ENCODE peak calls at places on chromosomes 6 and 20, in five cellular contexts. I is lung, S is IMR-90, J is PC-3, M is fibroblast of lung. F is an unnamed sample.

GRCh38 chr6:118542184-118542952 is 5.7 kb upstream of the PLN start:
- DNase-seq in I (no peak), S (peak), J (peak), M (peak), F (peak)

GRCh38 chr6:43883698-43884659 is 114.0 kb downstream of the VEGFA start:
- DNase-seq in I (no peak), S (no peak), J (no peak), M (no peak), F (no peak)

GRCh38 chr6:75236630-75237029 is 7.0 kb downstream of the COX7A2 start:
- DNase-seq in I (no peak), S (no peak), J (no peak), M (no peak), F (no peak)

GRCh38 chr6:55825402-55826051 is 49.9 kb downstream of the BMP5 start:
- DNase-seq in I (no peak), S (peak), J (peak), M (peak), F (peak)

GRCh38 chr6:137973201-137973600 is 106.1 kb downstream of the TNFAIP3 start:
- DNase-seq in I (no peak), S (no peak), J (no peak), M (peak), F (peak)

GRCh38 chr6:167401525-167402194 is 76.8 kb downstream of the TTLL2 start:
- DNase-seq in I (peak), S (no peak), J (no peak), M (no peak), F (no peak)

GRCh38 chr6:113903666-113904330 is 46.7 kb downstream of the MARCKS start:
- DNase-seq in I (no peak), S (peak), J (no peak), M (peak), F (peak)

GRCh38 chr6:53795702-53796450 is 1.1 kb downstream of the LRRC1 start:
- DNase-seq in I (peak), S (peak), J (peak), M (no peak), F (peak)

GRCh38 chr6:109446541-109446940 is 6.0 kb downstream of the SMPD2 start:
- DNase-seq in I (peak), S (no peak), J (no peak), M (no peak), F (no peak)

GRCh38 chr6:125984311-125984710 is 2.0 kb upstream of the TRMT11 start:
- DNase-seq in I (no peak), S (peak), J (no peak), M (peak), F (peak)

GRCh38 chr20:33163856-33164762 is 3.9 kb upstream of the BPIFA2 start:
- DNase-seq in I (no peak), S (no peak), J (no peak), M (no peak), F (no peak)

GRCh38 chr6:26270903-26271639 is 93.9 kb upstream of the BTN3A2 start:
- DNase-seq in I (peak), S (peak), J (no peak), M (peak), F (peak)

GRCh38 chr6:167893416-167893815 is 66.7 kb downstream of the AFDN start:
- DNase-seq in I (no peak), S (peak), J (peak), M (no peak), F (peak)

GRCh38 chr20:9353180-9353915 is 161.0 kb upstream of the LAMP5 start:
- DNase-seq in I (no peak), S (no peak), J (no peak), M (no peak), F (no peak)

DNA sequence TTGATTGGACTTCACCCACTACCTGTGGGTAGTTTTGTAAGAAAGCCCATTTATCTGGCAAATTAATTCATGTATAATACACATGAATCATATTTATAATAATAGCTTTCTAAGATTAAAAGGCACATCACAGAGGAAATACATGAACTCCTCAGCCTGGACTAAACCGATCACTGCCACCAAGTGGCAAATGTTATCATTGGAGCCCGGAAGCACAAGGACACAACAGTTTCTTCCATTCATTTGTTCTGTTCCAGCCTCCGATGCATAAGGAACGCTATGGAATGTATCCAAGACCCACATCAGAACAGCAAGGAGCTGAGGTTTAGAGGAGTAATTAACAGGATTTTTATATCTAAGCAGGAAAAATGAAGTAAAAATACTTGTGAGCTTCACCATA is 13.9 kb upstream of the IPCEF1 start:
- DNase-seq in I (no peak), S (peak), J (peak), M (peak), F (peak)
- TF ChIP-seq CTCF in I (no peak), S (peak), J (peak), M (peak), F (peak)

GRCh38 chr6:97097068-97098047 is 172.8 kb downstream of the KLHL32 start:
- DNase-seq in I (no peak), S (no peak), J (peak), M (peak), F (peak)
- H3K4me3 ChIP-seq in I (no peak), S (no peak), J (peak), M (no peak), F (no peak)

DNA sequence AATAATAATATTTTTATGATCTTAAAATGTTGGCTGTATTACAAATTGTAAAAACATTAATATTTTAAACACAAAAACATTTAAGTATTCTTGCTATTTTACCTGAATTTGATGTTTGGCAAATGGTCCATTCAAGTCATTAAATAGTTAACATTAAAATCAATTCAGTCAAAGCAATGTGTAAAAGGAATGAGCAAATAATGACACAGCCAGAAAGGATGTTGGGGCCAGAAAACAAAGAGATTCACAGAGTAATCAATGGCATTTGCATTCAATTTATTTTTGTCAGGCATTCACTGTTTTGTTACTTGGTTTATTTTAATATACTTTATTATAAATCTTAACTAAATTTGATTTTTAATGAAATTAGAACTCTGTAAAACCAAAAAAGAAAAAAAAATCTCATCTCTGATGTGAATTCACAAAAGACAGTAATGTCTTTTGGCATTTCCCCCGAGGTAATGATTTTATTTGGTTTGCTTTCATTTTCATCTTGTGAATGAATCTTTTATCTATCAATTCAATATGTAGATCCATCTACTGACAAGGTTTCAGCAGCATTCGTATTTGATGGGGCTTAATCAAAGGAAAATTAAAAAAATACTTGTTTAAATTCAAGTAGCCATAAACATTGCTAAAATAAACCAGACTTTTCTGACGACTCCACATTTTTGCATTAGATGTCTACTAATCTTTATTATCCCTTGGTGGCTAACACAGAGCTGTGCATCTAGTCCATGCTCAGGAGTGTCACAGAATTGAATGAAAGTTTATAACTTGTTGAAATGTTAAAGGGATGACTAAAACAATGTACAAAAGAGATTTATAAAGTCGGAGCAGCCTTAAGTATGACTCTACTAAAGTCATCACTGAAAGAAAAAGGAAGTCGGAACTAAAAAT is 866.7 kb upstream of the GJE1 start:
- DNase-seq in I (no peak), S (no peak), J (peak), M (peak), F (no peak)
- TF ChIP-seq CTCF in I (no peak), S (no peak), J (no peak), M (no peak), F (no peak)

GRCh38 chr20:56342783-56343182 is 16.0 kb upstream of the FAM210B start:
- DNase-seq in I (no peak), S (no peak), J (no peak), M (no peak), F (no peak)

GRCh38 chr20:56347628-56348305 is 11.0 kb upstream of the FAM210B start:
- DNase-seq in I (no peak), S (no peak), J (no peak), M (no peak), F (no peak)

GRCh38 chr20:56345911-56346310 is 12.9 kb upstream of the FAM210B start:
- DNase-seq in I (no peak), S (no peak), J (no peak), M (no peak), F (no peak)

GRCh38 chr20:56348306-56348695 is 10.5 kb upstream of the FAM210B start:
- DNase-seq in I (no peak), S (no peak), J (no peak), M (no peak), F (peak)

DNA sequence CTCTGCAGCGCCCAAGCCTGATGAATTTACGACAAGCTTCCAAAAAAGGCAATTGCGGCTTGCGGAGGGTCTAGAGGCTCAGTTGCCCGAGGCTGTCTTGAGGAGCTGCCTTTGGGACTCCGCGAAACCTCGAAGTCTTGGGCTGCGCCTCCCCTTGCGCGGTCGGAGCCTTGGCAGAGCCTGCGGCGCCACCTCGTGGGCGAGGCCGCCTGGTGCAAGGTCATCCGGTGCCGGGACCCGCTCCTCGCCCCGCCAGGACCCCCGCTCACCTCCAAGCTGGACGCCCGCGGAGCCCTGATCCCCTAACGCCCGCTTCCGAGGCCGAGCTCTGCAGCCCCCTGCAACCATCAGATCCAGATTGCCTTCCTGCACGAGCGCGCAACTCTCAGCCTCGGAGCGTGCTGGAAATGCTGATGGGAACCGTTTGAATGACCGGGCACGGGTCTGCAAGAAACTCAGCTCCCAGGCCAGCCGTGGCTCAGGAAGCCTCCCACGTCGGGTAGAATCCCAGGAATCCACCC is 14.9 kb upstream of the FAM210B start:
- DNase-seq in I (no peak), S (peak), J (peak), M (peak), F (peak)
- H3K4me3 ChIP-seq in I (no peak), S (peak), J (peak), M (no peak), F (no peak)

DNA sequence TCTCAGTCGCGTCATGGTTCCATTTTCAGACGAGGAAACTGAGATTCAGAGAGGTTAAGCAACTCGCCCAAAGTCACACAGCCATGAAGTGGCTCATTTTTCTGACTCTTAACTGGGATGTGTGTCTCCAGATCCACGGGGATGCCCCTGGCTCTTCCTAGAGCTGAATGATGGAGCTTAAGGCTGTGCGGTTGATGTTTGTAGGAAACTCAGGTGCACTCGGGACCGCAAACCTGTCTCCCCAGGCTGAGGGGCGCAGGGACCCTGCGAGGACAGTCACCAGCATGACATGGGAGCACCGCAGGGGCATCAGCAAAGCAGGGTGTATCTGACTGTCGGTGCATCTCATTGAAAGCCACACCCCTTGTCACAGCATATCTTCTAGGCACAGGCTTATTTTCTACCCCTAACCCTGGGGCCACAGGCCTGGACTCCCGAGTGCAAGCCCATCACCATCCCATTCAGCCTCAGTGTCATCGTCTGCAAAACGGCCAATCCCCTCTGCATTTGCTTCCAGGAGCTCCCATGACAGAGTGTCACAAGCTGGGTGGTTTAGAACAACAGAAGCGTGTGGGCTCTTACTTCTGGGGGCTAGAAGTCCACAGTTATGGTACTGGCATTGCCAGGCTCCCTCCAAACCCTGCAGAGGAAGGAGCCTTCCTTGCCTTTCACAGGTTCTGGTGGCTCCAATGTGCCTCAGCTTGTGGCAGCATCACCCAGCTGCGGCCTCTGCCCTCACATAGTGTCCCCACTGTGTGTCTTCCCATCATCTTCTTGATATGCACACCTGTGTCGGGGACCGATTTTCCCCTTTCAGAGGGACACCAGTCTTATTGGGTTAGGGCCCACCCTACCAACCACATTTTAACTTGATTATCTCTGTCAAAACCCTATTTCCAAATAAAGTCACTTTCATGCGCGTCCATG is 9.9 kb upstream of the ARHGAP40 start:
- DNase-seq in I (no peak), S (no peak), J (no peak), M (no peak), F (no peak)
- TF ChIP-seq CTCF in I (no peak), S (no peak), J (no peak), M (no peak), F (no peak)

DNA sequence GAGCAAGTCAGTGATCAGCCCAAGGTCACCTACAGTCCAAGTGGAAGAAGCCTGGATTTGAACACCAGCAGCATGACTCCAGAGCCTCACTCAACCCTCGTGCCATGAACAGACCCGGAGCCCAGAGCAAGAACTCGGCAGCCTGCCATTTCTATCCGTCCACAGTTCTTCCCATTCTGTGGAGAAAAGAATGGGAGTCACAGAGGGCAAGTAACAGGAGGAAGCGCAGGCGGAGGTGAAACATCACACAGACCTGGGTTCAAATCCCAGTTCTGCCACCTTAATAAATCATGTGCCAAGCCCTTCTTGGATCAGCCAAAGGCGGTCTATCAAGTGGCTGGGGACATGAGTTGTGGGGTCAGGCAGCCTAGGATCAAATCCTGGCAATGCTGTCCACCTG is 4.3 kb downstream of the PREX1 start:
- DNase-seq in I (no peak), S (no peak), J (no peak), M (no peak), F (no peak)
- H3K4me3 ChIP-seq in I (no peak), S (no peak), J (no peak), M (no peak), F (no peak)

DNA sequence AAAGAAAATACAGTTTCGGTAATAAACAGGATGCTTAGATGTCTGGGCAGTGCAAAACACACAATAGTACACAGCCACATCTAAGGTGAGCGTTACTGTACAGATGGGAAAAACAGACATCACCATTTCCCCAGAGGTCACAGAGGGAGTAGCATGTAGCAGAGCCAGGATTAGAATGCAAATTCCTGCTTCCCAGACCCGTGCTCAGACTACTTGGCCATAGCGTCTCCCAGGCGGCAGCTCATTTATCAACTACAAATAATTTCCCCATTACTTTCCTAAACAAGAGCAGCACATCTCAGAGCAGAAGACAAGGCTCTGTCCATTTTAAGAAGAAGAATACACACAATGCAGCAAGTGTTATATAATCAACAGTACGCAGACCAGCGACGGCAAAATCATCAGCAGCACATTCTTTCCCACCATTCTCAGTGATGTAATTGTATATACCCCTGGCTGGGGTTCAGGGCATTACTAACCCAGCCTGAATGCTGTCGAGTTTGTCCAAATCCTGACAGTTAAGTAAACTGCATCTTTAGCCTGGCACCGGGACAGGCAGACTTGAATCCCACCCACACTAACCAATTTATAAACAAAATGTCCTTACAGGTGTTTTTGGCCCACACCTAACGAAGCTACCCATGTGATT is 61.9 kb downstream of the CNKSR3 start:
- DNase-seq in I (no peak), S (peak), J (no peak), M (peak), F (peak)
- TF ChIP-seq CTCF in I (no peak), S (peak), J (no peak), M (peak), F (peak)

GRCh38 chr6:170438402-170438753 is 114.7 kb downstream of the PSMB1 start:
- DNase-seq in I (peak), S (peak), J (peak), M (peak), F (peak)
- H3K4me3 ChIP-seq in I (no peak), S (no peak), J (peak), M (no peak), F (peak)

GRCh38 chr6:63816401-63816975 is 180.9 kb downstream of the PHF3 start:
- DNase-seq in I (no peak), S (no peak), J (no peak), M (no peak), F (peak)

GRCh38 chr6:63817492-63818050 is 182.0 kb downstream of the PHF3 start:
- DNase-seq in I (no peak), S (no peak), J (no peak), M (no peak), F (no peak)

GRCh38 chr6:63813531-63813930 is 177.9 kb downstream of the PHF3 start:
- DNase-seq in I (no peak), S (no peak), J (peak), M (no peak), F (peak)

GRCh38 chr6:63816979-63817436 is 181.4 kb downstream of the PHF3 start:
- DNase-seq in I (no peak), S (peak), J (peak), M (no peak), F (peak)

GRCh38 chr6:63814459-63814858 is 178.9 kb downstream of the PHF3 start:
- DNase-seq in I (no peak), S (no peak), J (peak), M (no peak), F (no peak)
- TF ChIP-seq CTCF in I (no peak), S (no peak), J (peak), M (no peak), F (no peak)